ENCODE peak calls at places on chromosomes 16 and 17, in nine cellular contexts. S, K, T, P, C, M, B, X and N are unnamed samples.
A peak's percentile ranks its signal among the peaks of the same experiment; 100 is the strongest.

GRCh38 chr16:75566889-75567255 is 693 bp downstream of the GABARAPL2 start:
- DNase-seq in S (no peak), K (no peak), T (no peak), P (no peak), C (peak; percentile 43), M (peak; percentile 56), B (peak; percentile 15), X (peak; percentile 8), N (peak; percentile 26)

GRCh38 chr17:164536-165235 is 16.8 kb downstream of the DOC2B start:
- DNase-seq in S (peak; percentile 34), K (no peak), T (peak; percentile 50), P (no peak), C (peak; percentile 74), M (peak; percentile 68), B (no peak), X (no peak), N (peak; percentile 67)

GRCh38 chr17:82732118-82732743 is 3.2 kb upstream of the FN3K start:
- DNase-seq in S (no peak), K (no peak), T (no peak), P (no peak), C (no peak), M (no peak), B (no peak), X (no peak), N (no peak)

GRCh38 chr16:50360033-50360778 is 8.6 kb downstream of the BRD7 start:
- DNase-seq in S (no peak), K (no peak), T (no peak), P (no peak), C (no peak), M (no peak), B (no peak), X (no peak), N (no peak)

GRCh38 chr16:11682655-11683096 is 14.4 kb downstream of the SNN start:
- DNase-seq in S (peak; percentile 89), K (no peak), T (no peak), P (no peak), C (no peak), M (no peak), B (no peak), X (no peak), N (peak; percentile 94)

GRCh38 chr16:70473446-70474319 is 19.3 kb downstream of the FCSK start:
- DNase-seq in S (no peak), K (no peak), T (no peak), P (peak; percentile 20), C (no peak), M (no peak), B (no peak), X (no peak), N (no peak)

GRCh38 chr17:71633391-71633849 is 487.4 kb upstream of the SOX9 start:
- DNase-seq in S (peak; percentile 90), K (no peak), T (no peak), P (no peak), C (no peak), M (no peak), B (no peak), X (no peak), N (no peak)

GRCh38 chr16:4317471-4318170 is 1.8 kb downstream of the GLIS2 start:
- DNase-seq in S (no peak), K (no peak), T (no peak), P (no peak), C (peak; percentile 71), M (peak; percentile 65), B (no peak), X (no peak), N (no peak)